ENCODE peak calls at places on chromosome 2, in nine cellular contexts. M, O, J, A, F, N, U, E and Q are unnamed samples. For H3K9me3, the result is how much of the 10 kb centered on the place peaks cover.

GRCh38 chr2:144510206-144510991 is 9.5 kb downstream of the ZEB2 start:
- DNase-seq in N (peak), F (no peak), J (no peak), U (no peak), E (peak), O (no peak), A (peak), M (peak), Q (no peak)

GRCh38 chr2:159961005-159961404 is 101.4 kb downstream of the PLA2R1 start:
- DNase-seq in N (no peak), O (no peak), M (peak), E (no peak), J (no peak), U (no peak), F (no peak), A (no peak), Q (no peak)

GRCh38 chr2:233021771-233022170 is 8.7 kb upstream of the NGEF start:
- DNase-seq in J (no peak), E (no peak), N (peak), A (no peak), U (no peak), F (peak), O (no peak), M (peak), Q (no peak)

GRCh38 chr2:224971214-224971613 is 71.1 kb downstream of the DOCK10 start:
- DNase-seq in N (no peak), O (no peak), M (no peak), F (peak), E (no peak), J (peak), U (no peak), A (no peak), Q (no peak)

GRCh38 chr2:203786912-203787311 is 80.5 kb downstream of the CD28 start:
- DNase-seq in N (peak), U (no peak), O (no peak), M (peak), J (no peak), A (no peak), E (no peak), F (no peak), Q (no peak)

GRCh38 chr2:5515693-5516092 is 176.5 kb upstream of the SOX11 start:
- DNase-seq in O (no peak), U (no peak), J (no peak), N (no peak), M (no peak), E (no peak), A (no peak), F (no peak), Q (no peak)

GRCh38 chr2:68604077-68604476 is 39.3 kb upstream of the PROKR1 start:
- DNase-seq in E (no peak), M (no peak), O (no peak), N (no peak), A (no peak), J (no peak), F (no peak), U (no peak), Q (no peak)

GRCh38 chr2:121501070-121501469 is 29.6 kb upstream of the RNU4ATAC start:
- DNase-seq in A (no peak), E (peak), F (no peak), U (no peak), J (no peak), O (no peak), N (peak), M (peak), Q (no peak)

GRCh38 chr2:79876430-79876829 is 363.6 kb downstream of the CTNNA2 start:
- DNase-seq in A (peak), E (peak), M (peak), N (peak), F (no peak), J (no peak), U (no peak), O (peak), Q (no peak)

GRCh38 chr2:134087371-134087921 is 166.4 kb upstream of the MGAT5 start:
- DNase-seq in A (no peak), O (no peak), U (no peak), M (no peak), J (no peak), N (no peak), E (no peak), F (peak), Q (no peak)

GRCh38 chr2:160096414-160096813 is 34.0 kb upstream of the PLA2R1 start:
- DNase-seq in J (no peak), U (no peak), A (no peak), N (no peak), O (no peak), F (no peak), E (no peak), M (peak), Q (no peak)

GRCh38 chr2:95240091-95240490 is 32.8 kb downstream of the ZNF892 start:
- DNase-seq in J (no peak), O (no peak), M (no peak), E (no peak), U (no peak), F (no peak), A (no peak), N (no peak), Q (no peak)
- H3K9me3 ChIP-seq in J (half or more), O (half or more), M (under half), E (under half), U (under half), F (half or more), A (under half), N (under half), Q (under half)

GRCh38 chr2:13212115-13212514 is 495.4 kb downstream of the TRIB2 start:
- DNase-seq in A (no peak), F (no peak), U (no peak), M (no peak), E (no peak), N (no peak), O (no peak), J (no peak), Q (no peak)
- H3K9me3 ChIP-seq in A (under half), F (under half), U (under half), M (under half), E (under half), N (under half), O (under half), J (under half), Q (under half)

GRCh38 chr2:51920509-51920908 is 888.6 kb upstream of the NRXN1 start:
- DNase-seq in F (no peak), E (no peak), A (no peak), U (no peak), N (no peak), M (no peak), J (no peak), O (no peak), Q (no peak)
- H3K9me3 ChIP-seq in F (under half), E (under half), A (under half), U (under half), N (under half), M (under half), J (under half), O (under half), Q (under half)

DNA sequence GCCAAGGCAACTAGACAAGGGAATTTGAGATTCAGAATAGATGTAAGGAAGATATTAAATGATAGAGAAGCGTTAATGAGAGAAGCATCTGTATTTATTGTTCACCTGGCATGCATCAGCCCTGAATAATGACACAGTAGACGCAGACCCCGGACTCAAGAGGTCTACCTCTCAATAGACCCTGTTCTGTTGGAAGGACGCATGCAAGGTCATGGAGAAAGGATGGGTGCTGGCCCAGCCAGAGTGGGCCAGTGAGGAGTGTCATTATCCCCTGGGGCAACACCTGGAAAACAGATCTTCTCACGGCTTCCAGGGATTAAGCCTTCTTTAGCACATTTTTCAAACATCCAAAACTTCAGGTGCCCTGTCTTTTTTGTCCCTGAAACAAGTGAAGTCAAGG is 461.0 kb downstream of the EIPR1 start:
- DNase-seq in A (no peak), O (no peak), M (no peak), F (no peak), N (no peak), E (no peak), J (no peak), U (no peak), Q (no peak)
- H3K9me3 ChIP-seq in A (under half), O (under half), M (under half), F (under half), N (under half), E (under half), J (under half), U (under half), Q (under half)

GRCh38 chr2:88714667-88715066 is 23.2 kb downstream of the RPIA start:
- DNase-seq in J (no peak), F (no peak), O (no peak), U (no peak), N (no peak), A (no peak), M (no peak), E (no peak), Q (no peak)
- H3K9me3 ChIP-seq in J (under half), F (under half), O (under half), U (under half), N (under half), A (under half), M (under half), E (under half), Q (under half)

GRCh38 chr2:107553534-107553933 is 273.2 kb upstream of the RGPD4 start:
- DNase-seq in N (no peak), U (no peak), M (peak), A (no peak), F (no peak), J (no peak), O (peak), E (no peak), Q (no peak)
- H3K9me3 ChIP-seq in N (under half), U (under half), M (under half), A (under half), F (under half), J (under half), O (under half), E (under half), Q (under half)

GRCh38 chr2:101738649-101739048 is 41.1 kb downstream of the MAP4K4 start:
- DNase-seq in J (no peak), M (no peak), O (no peak), N (no peak), F (no peak), E (no peak), U (no peak), A (no peak), Q (no peak)
- H3K9me3 ChIP-seq in J (under half), M (under half), O (under half), N (under half), F (under half), E (under half), U (under half), A (under half), Q (under half)

GRCh38 chr2:217937446-217937845 is 65.3 kb downstream of the TNS1 start:
- DNase-seq in F (peak), M (no peak), O (no peak), E (no peak), A (no peak), J (peak), U (peak), N (no peak), Q (no peak)

GRCh38 chr2:217939629-217940245 is 63.1 kb downstream of the TNS1 start:
- DNase-seq in F (no peak), U (no peak), A (no peak), O (no peak), N (no peak), J (peak), E (no peak), M (no peak), Q (no peak)

GRCh38 chr2:217939220-217939619 is 63.6 kb downstream of the TNS1 start:
- DNase-seq in M (no peak), A (no peak), U (no peak), E (no peak), N (no peak), J (no peak), O (no peak), F (no peak), Q (no peak)

GRCh38 chr2:217936952-217937351 is 65.8 kb downstream of the TNS1 start:
- DNase-seq in M (no peak), O (no peak), A (no peak), N (no peak), E (no peak), J (peak), F (no peak), U (no peak), Q (no peak)

DNA sequence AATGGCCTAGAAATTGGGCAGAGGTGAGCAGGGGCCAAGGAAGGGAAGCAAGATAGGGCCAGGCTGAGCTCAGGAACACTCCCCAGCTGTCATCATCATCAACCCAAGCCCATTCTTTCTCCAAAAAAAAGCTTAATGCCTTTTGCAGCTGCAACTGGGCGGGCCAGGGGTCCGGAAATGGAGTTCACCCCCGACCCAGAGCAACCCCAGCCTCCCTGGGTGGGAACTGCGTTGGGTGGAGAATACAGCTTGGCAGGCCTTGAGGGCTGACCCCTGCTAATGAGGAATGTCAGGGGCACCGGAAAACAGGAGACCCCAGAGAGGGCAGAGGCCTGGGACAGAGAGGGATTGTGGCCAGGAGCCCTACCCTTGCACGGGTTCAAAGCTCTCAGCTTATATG is 64.8 kb downstream of the TNS1 start:
- DNase-seq in U (no peak), A (no peak), E (no peak), F (no peak), O (no peak), J (no peak), M (no peak), N (no peak), Q (no peak)
- H3K9me3 ChIP-seq in U (under half), A (under half), E (under half), F (under half), O (under half), J (under half), M (under half), N (under half), Q (under half)